ENCODE peak calls at places on chromosomes 4 and X, in four cellular contexts. E is esophagus muscularis mucosa, L is breast epithelium, Z is stomach. D is an unnamed sample.

GRCh38 chr4:71267244-71267643 is 71.6 kb upstream of the SLC4A4 start:
- DNase-seq in Z (no peak), E (no peak), L (no peak), D (no peak)

GRCh38 chr4:113555868-113556267 is 205.7 kb downstream of the CAMK2D start:
- DNase-seq in E (no peak), Z (no peak), L (no peak), D (no peak)

GRCh38 chr4:121464854-121465253 is 84.0 kb upstream of the QRFPR start:
- DNase-seq in Z (no peak), E (no peak), L (no peak), D (no peak)

GRCh38 chr4:183987529-183987946 is 82.4 kb downstream of the STOX2 start:
- DNase-seq in Z (peak; percentile 74), L (peak; percentile 71), E (no peak), D (no peak)

GRCh38 chrX:18389968-18390367 is 35.4 kb upstream of the CDKL5 start:
- DNase-seq in L (no peak), E (no peak), Z (no peak), D (no peak)

GRCh38 chr4:181823183-181823582 is 420.0 kb upstream of the TENM3 start:
- DNase-seq in Z (no peak), L (no peak), E (no peak), D (no peak)

GRCh38 chr4:96642486-96642885 is 802.6 kb downstream of the PDHA2 start:
- DNase-seq in Z (no peak), E (no peak), L (no peak), D (no peak)

GRCh38 chr4:89657931-89658700 is 178.8 kb downstream of the SNCA start:
- DNase-seq in Z (no peak), E (no peak), L (no peak), D (no peak)

GRCh38 chr4:68582339-68582717 is 6.2 kb upstream of the UGT2B17 start:
- DNase-seq in Z (no peak), E (no peak), L (no peak), D (no peak)

GRCh38 chr4:128566688-128567087 is 242.8 kb upstream of the JADE1 start:
- DNase-seq in Z (no peak), L (no peak), E (no peak), D (no peak)

GRCh38 chrX:107204063-107204605 is 2.1 kb downstream of the NUP62CL start:
- DNase-seq in L (no peak), E (no peak), Z (no peak), D (no peak)

GRCh38 chrX:129759576-129760061 is 20.1 kb upstream of the SASH3 start:
- DNase-seq in L (peak; percentile 75), E (no peak), Z (peak; percentile 54), D (no peak)

GRCh38 chr4:76212851-76213414 is 691 bp downstream of the SCARB2 start:
- DNase-seq in E (peak; percentile 92), Z (no peak), L (no peak), D (no peak)

GRCh38 chr4:100286601-100287000 is 96.3 kb upstream of the DDIT4L start:
- DNase-seq in Z (no peak), L (no peak), E (no peak), D (no peak)

GRCh38 chr4:5526070-5526831 is 182.1 kb downstream of the EVC2 start:
- DNase-seq in L (no peak), E (no peak), Z (no peak), D (no peak)

GRCh38 chrX:56107320-56107719 is 124.8 kb upstream of the KLF8 start:
- DNase-seq in E (no peak), Z (no peak), L (no peak), D (no peak)

GRCh38 chr4:182206916-182207315 is 36.3 kb upstream of the TENM3 start:
- DNase-seq in L (no peak), Z (no peak), E (peak; percentile 26), D (no peak)

GRCh38 chrX:70755850-70756249 is 152.7 kb downstream of the TEX11 start:
- DNase-seq in Z (no peak), L (no peak), E (no peak), D (no peak)

GRCh38 chrX:54178100-54178940 is 4.7 kb downstream of the FAM120C start:
- DNase-seq in Z (no peak), L (no peak), E (no peak), D (no peak)

GRCh38 chr4:139783761-139784484 is 118.3 kb downstream of the MGST2 start:
- DNase-seq in E (no peak), Z (no peak), L (peak; percentile 52), D (no peak)

GRCh38 chr4:140906984-140907962 is 151.1 kb upstream of the TBC1D9 start:
- DNase-seq in L (no peak), Z (no peak), E (no peak), D (no peak)

GRCh38 chr4:2714071-2714770 is 41.9 kb downstream of the TNIP2 start:
- DNase-seq in E (no peak), Z (no peak), L (no peak), D (no peak)

GRCh38 chr4:130849985-130850632 is 1754.2 kb downstream of the C4orf33 start:
- DNase-seq in L (no peak), Z (peak; percentile 59), E (no peak), D (no peak)

GRCh38 chr4:146095867-146096266 is 79.7 kb upstream of the LSM6 start:
- DNase-seq in E (no peak), L (no peak), Z (no peak), D (no peak)

GRCh38 chrX:48737213-48737938 is 24.2 kb upstream of the GLOD5 start:
- DNase-seq in Z (peak; percentile 89), L (peak; percentile 89), E (peak; percentile 96), D (peak; percentile 66)

GRCh38 chr4:76197971-76198410 is 15.6 kb downstream of the SCARB2 start:
- DNase-seq in E (peak; percentile 91), L (peak; percentile 66), Z (no peak), D (no peak)

GRCh38 chr4:119103263-119103662 is 32.4 kb upstream of the MYOZ2 start:
- DNase-seq in E (no peak), Z (no peak), L (peak; percentile 46), D (no peak)

GRCh38 chr4:173182403-173182802 is 13.8 kb downstream of the GALNT7 start:
- DNase-seq in E (no peak), Z (no peak), L (no peak), D (no peak)

GRCh38 chrX:21905976-21906375 is 34.5 kb upstream of the SMS start:
- DNase-seq in E (no peak), L (no peak), Z (no peak), D (no peak)

GRCh38 chr4:86481429-86481828 is 112.7 kb upstream of the PTPN13 start:
- DNase-seq in E (no peak), L (no peak), Z (no peak), D (no peak)

GRCh38 chr4:180808862-180809261 is 1434.3 kb upstream of the TENM3 start:
- DNase-seq in E (no peak), L (no peak), Z (no peak), D (no peak)

GRCh38 chr4:92776080-92776479 is 472.3 kb downstream of the GRID2 start:
- DNase-seq in Z (no peak), E (no peak), L (no peak), D (no peak)

GRCh38 chr4:168555437-168555836 is 58.6 kb downstream of the PALLD start:
- DNase-seq in L (no peak), E (no peak), Z (no peak), D (no peak)

GRCh38 chr4:123299212-123299651 is 97.4 kb upstream of the SPRY1 start:
- DNase-seq in L (no peak), Z (no peak), E (no peak), D (no peak)

GRCh38 chr4:65865489-65865888 is 195.2 kb upstream of the EPHA5 start:
- DNase-seq in L (no peak), Z (no peak), E (no peak), D (no peak)

DNA sequence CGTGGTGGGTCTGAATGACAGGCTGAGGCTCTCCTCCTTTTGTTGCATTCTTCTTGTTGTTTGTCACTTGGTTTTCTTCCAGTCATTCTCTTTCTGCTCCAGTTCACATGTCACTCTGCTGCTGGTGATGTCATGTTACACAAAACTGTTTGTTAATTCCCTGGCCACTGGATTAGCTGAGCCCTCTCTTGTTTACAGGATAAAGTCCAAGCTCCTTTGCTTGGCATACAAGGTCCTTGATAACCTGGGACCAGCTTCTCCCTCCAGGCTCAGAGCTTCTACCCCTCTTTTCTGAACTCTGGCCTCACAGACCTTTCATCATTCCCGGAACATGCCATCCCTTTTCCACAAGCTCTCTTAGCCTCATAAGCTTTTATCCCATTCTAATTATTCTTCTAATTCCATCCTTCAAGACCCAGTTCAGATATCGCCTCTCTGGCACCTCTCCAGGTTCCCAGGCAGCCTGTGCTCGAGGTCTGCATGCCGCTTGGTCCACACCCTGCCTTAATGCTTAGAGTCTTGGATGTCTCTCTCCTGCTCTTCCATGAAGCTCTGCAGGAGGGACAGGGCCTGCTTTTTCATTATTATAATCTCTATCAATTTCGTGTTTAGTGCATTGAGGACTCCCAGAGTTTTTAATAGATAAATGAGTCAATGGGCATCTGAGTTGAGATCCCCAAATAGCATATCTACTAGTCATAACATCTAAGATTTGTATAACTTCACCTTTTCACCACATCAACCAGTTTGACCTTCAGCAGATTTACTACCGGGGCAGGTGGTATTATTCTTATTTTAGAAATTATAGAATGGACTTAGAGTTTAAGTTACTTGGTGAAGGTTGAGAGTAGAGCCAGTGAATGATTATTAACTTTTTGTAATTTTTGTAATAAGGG is 98.7 kb downstream of the TMEM131L start:
- DNase-seq in Z (peak; percentile 50), L (no peak), E (peak; percentile 53), D (no peak)
- TF ChIP-seq POLR2AphosphoS5 in Z (peak; percentile 64), L (no peak), E (peak; percentile 10), D (no peak)

GRCh38 chrX:65671286-65671685 is 3.8 kb downstream of the MSN start:
- DNase-seq in E (no peak), L (no peak), Z (no peak), D (no peak)
- TF ChIP-seq POLR2A in E (no peak), L (no peak), Z (no peak), D (no peak)

GRCh38 chr4:770022-770421 is 55.9 kb downstream of the CPLX1 start:
- DNase-seq in Z (no peak), E (no peak), L (no peak), D (no peak)
- TF ChIP-seq POLR2AphosphoS5 in Z (no peak), E (no peak), L (no peak), D (no peak)

DNA sequence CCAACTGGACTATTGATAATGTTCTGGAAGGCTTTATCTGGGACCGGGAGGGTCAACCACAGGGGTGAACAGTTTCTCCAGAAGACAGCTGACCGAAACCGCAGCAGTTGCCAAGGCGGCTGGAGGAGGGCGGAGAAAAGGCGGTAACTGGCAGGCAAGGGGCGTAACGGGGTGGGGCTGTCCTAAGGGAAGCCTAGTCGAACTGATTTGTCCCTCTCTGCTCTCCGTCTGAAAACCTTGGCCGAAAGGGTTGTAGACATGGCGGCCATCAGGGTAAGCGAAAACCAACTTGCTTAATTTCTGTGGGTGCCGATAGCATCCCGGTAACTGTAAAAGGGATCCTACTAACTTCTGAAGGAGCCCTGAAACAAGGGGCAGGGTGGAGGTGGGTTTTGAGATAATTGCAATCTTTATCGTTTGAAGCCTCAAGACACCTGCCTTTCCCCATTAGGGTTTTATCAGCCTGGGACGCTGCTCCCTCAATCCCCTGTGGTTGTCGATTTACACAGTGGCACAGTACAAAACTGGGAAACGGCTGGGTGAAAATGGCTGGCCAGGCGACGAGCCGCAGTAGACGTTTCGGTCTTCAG is at the start of gene APOOL:
- DNase-seq in L (peak; percentile 77), Z (peak; percentile 87), E (peak; percentile 93), D (peak; percentile 25)
- TF ChIP-seq POLR2A in L (no peak), Z (no peak), E (no peak), D (peak; percentile 60)

D was measured in GM12892.